ENCODE peak calls at places on chromosomes 11 and 22, in nine cellular contexts. J, E, M, W, A, S, G, Q and I are unnamed samples.

GRCh38 chr11:44333271-44334218 is 23.6 kb upstream of the ALX4 start:
- DNase-seq in A (no peak), M (no peak), J (no peak), E (no peak), Q (no peak), G (no peak), W (no peak), S (no peak), I (no peak)

GRCh38 chr11:61054927-61055562 is 47.2 kb upstream of the CD5 start:
- DNase-seq in W (peak), S (no peak), M (no peak), E (no peak), Q (peak), G (no peak), A (no peak), J (no peak), I (no peak)

GRCh38 chr11:66003291-66003690 is 988 bp downstream of the BANF1 start:
- DNase-seq in G (no peak), Q (no peak), M (no peak), E (no peak), S (no peak), J (no peak), A (no peak), W (no peak), I (no peak)

GRCh38 chr11:112769170-112769569 is 192.1 kb upstream of the NCAM1 start:
- DNase-seq in M (no peak), G (no peak), S (no peak), Q (no peak), J (peak), W (no peak), A (no peak), E (no peak), I (no peak)

GRCh38 chr11:83033972-83034672 is 37.6 kb downstream of the RAB30 start:
- DNase-seq in M (no peak), Q (no peak), W (no peak), E (no peak), S (no peak), A (peak), G (peak), J (no peak), I (no peak)

GRCh38 chr11:829946-830294 is 2.2 kb downstream of the CRACR2B start:
- DNase-seq in Q (no peak), M (peak), W (no peak), E (no peak), S (no peak), J (no peak), G (no peak), A (no peak), I (no peak)

GRCh38 chr11:47577460-47578041 is 1.2 kb downstream of the KBTBD4 start:
- DNase-seq in S (no peak), Q (no peak), A (no peak), E (no peak), M (peak), W (no peak), J (no peak), G (no peak), I (no peak)

GRCh38 chr11:15651033-15651432 is 536.3 kb downstream of the INSC start:
- DNase-seq in G (no peak), S (no peak), E (no peak), M (no peak), W (no peak), J (no peak), Q (no peak), A (peak), I (no peak)

GRCh38 chr11:6249822-6250555 is 9.6 kb upstream of the CCKBR start:
- DNase-seq in W (no peak), G (peak), Q (no peak), E (no peak), S (peak), A (peak), J (no peak), M (peak), I (no peak)

GRCh38 chr11:9990221-9990973 is 303.6 kb downstream of the SBF2 start:
- DNase-seq in A (no peak), E (no peak), G (no peak), S (no peak), M (peak), Q (no peak), J (no peak), W (no peak), I (no peak)

GRCh38 chr11:1208361-1209261 is 14.3 kb upstream of the MUC5B start:
- DNase-seq in E (no peak), G (no peak), W (no peak), S (no peak), M (no peak), J (no peak), A (peak), Q (no peak), I (no peak)

GRCh38 chr11:4076774-4077173 is 17.8 kb upstream of the RRM1 start:
- DNase-seq in E (no peak), Q (no peak), M (no peak), W (no peak), A (no peak), S (no peak), G (no peak), J (no peak), I (no peak)

GRCh38 chr22:29308148-29308790 is 1.8 kb downstream of the GAS2L1 start:
- DNase-seq in M (no peak), W (no peak), Q (no peak), A (peak), S (no peak), E (no peak), G (no peak), J (no peak), I (no peak)

GRCh38 chr11:33893711-33894401 is 2.0 kb upstream of the LMO2 start:
- DNase-seq in S (no peak), G (no peak), W (peak), A (no peak), J (no peak), M (no peak), Q (peak), E (no peak), I (peak)

GRCh38 chr11:69368119-69368880 is 74.3 kb downstream of the MYEOV start:
- DNase-seq in E (no peak), Q (peak), S (no peak), M (no peak), J (no peak), A (no peak), W (no peak), G (no peak), I (no peak)

GRCh38 chr22:31628969-31629723 is 32.9 kb downstream of the PISD start:
- DNase-seq in W (no peak), S (no peak), E (no peak), Q (peak), M (no peak), J (no peak), G (no peak), A (peak), I (no peak)

GRCh38 chr11:121553806-121554205 is 101.0 kb upstream of the SORL1-AS1 start:
- DNase-seq in Q (no peak), J (peak), W (no peak), S (no peak), G (peak), A (no peak), M (no peak), E (no peak), I (no peak)

GRCh38 chr11:72216638-72217037 is at the start of gene FOLR2:
- DNase-seq in S (no peak), A (no peak), M (no peak), W (no peak), G (no peak), J (no peak), Q (no peak), E (no peak), I (no peak)

GRCh38 chr11:103367650-103368049 is 258.4 kb downstream of the DYNC2H1 start:
- DNase-seq in W (no peak), M (no peak), Q (no peak), S (no peak), E (no peak), A (no peak), J (no peak), G (no peak), I (no peak)

GRCh38 chr11:66313321-66314185 is 3.3 kb downstream of the CD248 start:
- DNase-seq in M (no peak), S (no peak), J (no peak), Q (no peak), G (no peak), A (peak), W (no peak), E (no peak), I (no peak)

GRCh38 chr22:33555814-33556522 is 364.3 kb downstream of the LARGE1 start:
- DNase-seq in A (no peak), Q (no peak), M (no peak), E (no peak), G (no peak), W (no peak), S (no peak), J (no peak), I (no peak)

GRCh38 chr11:62374801-62375200 is 37.6 kb downstream of the ASRGL1 start:
- DNase-seq in G (no peak), A (no peak), J (no peak), Q (no peak), E (no peak), W (no peak), M (no peak), S (no peak), I (no peak)

GRCh38 chr11:11027271-11027670 is 169.4 kb upstream of the ZBED5 start:
- DNase-seq in A (no peak), Q (no peak), G (no peak), S (no peak), E (no peak), W (no peak), J (no peak), M (no peak), I (no peak)

GRCh38 chr11:77650165-77650564 is 12.6 kb upstream of the CLNS1A start:
- DNase-seq in W (no peak), A (no peak), G (no peak), S (no peak), J (no peak), Q (no peak), M (no peak), E (no peak), I (no peak)

GRCh38 chr11:104968856-104969776 is 742 bp upstream of the CASP4 start:
- DNase-seq in G (no peak), W (no peak), J (peak), A (peak), S (no peak), M (peak), Q (peak), E (no peak), I (no peak)

GRCh38 chr11:2767071-2767470 is 67.3 kb upstream of the KCNQ1OT1 start:
- DNase-seq in S (no peak), J (no peak), A (no peak), W (no peak), E (no peak), M (no peak), G (no peak), Q (no peak), I (no peak)

GRCh38 chr11:2138075-2138435 is 1.1 kb downstream of the IGF2 start:
- DNase-seq in S (no peak), A (no peak), G (no peak), W (no peak), Q (no peak), M (no peak), J (no peak), E (no peak), I (no peak)

GRCh38 chr11:75931124-75931523 is 116.1 kb downstream of the UVRAG start:
- DNase-seq in Q (no peak), M (no peak), S (peak), G (no peak), W (no peak), J (no peak), A (no peak), E (no peak), I (no peak)

GRCh38 chr11:8794677-8795103 is 112.1 kb downstream of the RPL27A start:
- DNase-seq in G (no peak), M (peak), W (no peak), S (no peak), J (no peak), Q (no peak), E (no peak), A (peak), I (no peak)